ENCODE peak calls at places on chromosome 12, in ten cellular contexts. E is mucosa of descending colon, D is RWPE1, P is choroid plexus epithelial cell, F is GM20000, Z is psoas muscle, G is glutamatergic neuron, L is Calu3, U is astrocyte of the spinal cord, A is mesothelial cell of epicardium. S is an unnamed sample.

GRCh38 chr12:4829793-4830162 is 79.9 kb upstream of the KCNA1 start:
- DNase-seq in P (no peak), Z (no peak), D (no peak), L (no peak), E (no peak), G (peak), A (no peak), F (no peak), U (no peak), S (peak)

GRCh38 chr12:92624236-92624635 is 78.6 kb upstream of the PLEKHG7 start:
- DNase-seq in D (peak), P (peak), E (no peak), U (peak), L (no peak), A (no peak), Z (no peak), F (no peak), G (no peak), S (no peak)

GRCh38 chr12:12899530-12900380 is 8.4 kb downstream of the GPRC5A start:
- DNase-seq in U (peak), G (no peak), Z (peak), L (no peak), A (no peak), E (no peak), F (peak), D (peak), P (peak), S (peak)

GRCh38 chr12:2064078-2064507 is 11.3 kb downstream of the CACNA1C start:
- DNase-seq in P (peak), E (no peak), D (no peak), F (peak), U (peak), G (no peak), L (no peak), A (no peak), Z (no peak), S (peak)

GRCh38 chr12:71846322-71846940 is 6.9 kb downstream of the TBC1D15 start:
- DNase-seq in A (no peak), P (peak), E (no peak), G (no peak), F (no peak), L (peak), D (peak), U (peak), Z (no peak), S (no peak)

GRCh38 chr12:5656836-5657235 is 224.9 kb downstream of the NTF3 start:
- DNase-seq in L (no peak), D (no peak), P (no peak), G (no peak), E (no peak), U (no peak), Z (no peak), A (no peak), F (no peak), S (no peak)

GRCh38 chr12:50201987-50202521 is 34.9 kb upstream of the CERS5 start:
- DNase-seq in Z (no peak), G (no peak), D (peak), E (no peak), F (no peak), A (no peak), P (peak), U (peak), L (peak), S (no peak)

GRCh38 chr12:13523926-13524325 is 327.4 kb downstream of the EMP1 start:
- DNase-seq in L (no peak), G (no peak), D (no peak), Z (no peak), E (no peak), P (no peak), U (no peak), A (no peak), F (no peak), S (no peak)

GRCh38 chr12:121590476-121591143 is 9.8 kb upstream of the KDM2B start:
- DNase-seq in F (peak), D (peak), Z (peak), A (no peak), U (peak), L (no peak), G (no peak), P (peak), E (no peak), S (peak)

GRCh38 chr12:91043408-91043807 is 14.4 kb downstream of the KERA start:
- DNase-seq in A (no peak), D (no peak), F (no peak), P (no peak), G (no peak), L (no peak), U (no peak), Z (no peak), E (no peak), S (no peak)

GRCh38 chr12:7310070-7310469 is 6.2 kb downstream of the ACSM4 start:
- DNase-seq in P (no peak), U (no peak), Z (no peak), L (no peak), G (no peak), D (no peak), F (no peak), E (no peak), A (no peak), S (no peak)

GRCh38 chr12:52235001-52235760 is 2.1 kb downstream of the KRT7 start:
- DNase-seq in E (no peak), D (peak), G (no peak), F (peak), Z (no peak), L (peak), A (no peak), U (no peak), P (no peak), S (peak)

GRCh38 chr12:123982269-123982668 is 9.3 kb downstream of the ZNF664 start:
- DNase-seq in D (no peak), U (no peak), P (no peak), Z (no peak), E (no peak), L (no peak), G (no peak), F (no peak), A (no peak), S (no peak)

GRCh38 chr12:12210983-12211382 is 55.9 kb downstream of the LRP6 start:
- DNase-seq in Z (no peak), A (no peak), G (no peak), D (no peak), P (no peak), L (no peak), F (no peak), U (no peak), E (no peak), S (no peak)

GRCh38 chr12:47862157-47862556 is 42.5 kb upstream of the HDAC7 start:
- DNase-seq in D (no peak), E (no peak), L (no peak), F (no peak), U (no peak), A (no peak), P (no peak), Z (no peak), G (no peak), S (no peak)

GRCh38 chr12:3644103-3644502 is 108.8 kb downstream of the CRACR2A start:
- DNase-seq in A (no peak), G (no peak), L (no peak), D (no peak), F (no peak), U (no peak), Z (no peak), E (no peak), P (no peak), S (no peak)

GRCh38 chr12:71057330-71057729 is 100.5 kb downstream of the TSPAN8 start:
- DNase-seq in E (no peak), A (no peak), P (peak), Z (no peak), D (no peak), F (no peak), L (no peak), U (no peak), G (no peak), S (no peak)

GRCh38 chr12:542290-543113 is 82.8 kb downstream of the B4GALNT3 start:
- DNase-seq in P (no peak), L (no peak), G (peak), F (no peak), D (no peak), U (no peak), Z (no peak), A (no peak), E (peak), S (no peak)

GRCh38 chr12:4330203-4330602 is 9.2 kb downstream of the TIGAR start:
- DNase-seq in D (no peak), F (no peak), E (no peak), L (no peak), U (no peak), Z (no peak), P (no peak), A (no peak), G (no peak), S (no peak)

GRCh38 chr12:124165695-124166094 is 129.2 kb upstream of the RFLNA start:
- DNase-seq in A (no peak), P (no peak), U (no peak), L (no peak), Z (no peak), E (no peak), G (no peak), D (no peak), F (no peak), S (no peak)

GRCh38 chr12:15688202-15688736 is 100.9 kb downstream of the EPS8 start:
- DNase-seq in G (peak), F (no peak), L (peak), A (no peak), E (peak), Z (peak), U (peak), P (peak), D (no peak), S (no peak)

DNA sequence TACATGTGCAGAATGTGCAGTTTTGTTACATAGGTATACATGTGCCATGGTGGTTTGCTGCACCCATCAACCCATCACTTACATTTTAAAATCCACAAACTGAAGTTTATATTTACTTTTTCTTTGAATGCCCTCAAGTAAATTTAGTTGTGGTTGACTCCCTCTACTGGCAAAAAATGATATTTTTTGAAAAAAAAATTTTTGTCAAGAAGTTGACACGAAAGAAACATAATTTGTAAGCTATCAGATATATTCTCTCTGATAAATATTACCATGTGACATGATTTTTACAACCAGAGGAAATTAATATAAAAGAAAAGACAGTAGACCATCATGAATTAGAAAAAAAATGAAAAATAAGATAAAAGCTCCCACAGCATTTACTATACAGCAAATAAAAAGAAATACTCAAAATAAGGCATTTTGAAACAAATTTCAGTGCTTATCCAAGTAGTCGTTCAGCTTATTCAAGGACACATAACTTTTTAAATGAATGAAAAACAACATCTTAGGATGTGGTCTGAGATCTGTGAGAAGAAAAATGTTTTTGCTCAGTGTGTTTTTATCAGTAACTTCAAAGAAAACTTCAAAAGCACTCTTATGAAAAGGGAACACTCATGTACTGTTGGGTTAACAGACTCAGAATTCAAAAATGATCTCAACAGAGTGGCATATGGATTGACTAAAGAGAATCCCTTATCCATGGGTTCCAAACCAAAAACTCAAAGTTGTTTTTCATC is 30.0 kb upstream of the GRIP1 start:
- DNase-seq in G (no peak), F (no peak), L (no peak), P (peak), A (no peak), Z (no peak), U (peak), D (peak), E (no peak), S (no peak)
- TF ChIP-seq CTCF in G (peak), F (no peak), L (no peak), P (peak), A (peak), Z (no peak), U (peak), D (peak), E (no peak), S (no peak)

GRCh38 chr12:66036317-66036716 is 94.2 kb downstream of the LLPH start:
- DNase-seq in F (no peak), E (no peak), U (peak), G (no peak), P (peak), A (no peak), Z (peak), L (peak), D (peak), S (no peak)
- TF ChIP-seq CTCF in F (no peak), E (no peak), U (no peak), G (no peak), P (peak), A (no peak), Z (peak), L (no peak), D (no peak), S (no peak)

GRCh38 chr12:75951399-75952228 is 80.0 kb downstream of the PHLDA1 start:
- DNase-seq in Z (no peak), L (no peak), G (no peak), U (no peak), E (no peak), F (no peak), A (no peak), D (no peak), P (no peak), S (no peak)
- TF ChIP-seq CTCF in Z (no peak), L (no peak), G (no peak), U (no peak), E (no peak), F (no peak), A (no peak), D (no peak), P (no peak), S (no peak)

GRCh38 chr12:43444940-43445564 is 107.0 kb downstream of the ADAMTS20 start:
- DNase-seq in F (peak), U (peak), Z (no peak), G (peak), A (no peak), P (peak), D (peak), E (no peak), L (peak), S (peak)
- TF ChIP-seq CTCF in F (peak), U (peak), Z (peak), G (peak), A (peak), P (peak), D (peak), E (peak), L (peak), S (peak)

GRCh38 chr12:60112063-60112462 is 516.2 kb downstream of the SLC16A7 start:
- DNase-seq in Z (no peak), U (no peak), P (no peak), E (no peak), F (no peak), A (no peak), D (no peak), G (no peak), L (no peak), S (no peak)

GRCh38 chr12:60100852-60101251 is 505.0 kb downstream of the SLC16A7 start:
- DNase-seq in G (no peak), D (no peak), P (no peak), Z (no peak), A (no peak), E (no peak), U (no peak), F (no peak), L (peak), S (no peak)

GRCh38 chr12:60101715-60102114 is 505.9 kb downstream of the SLC16A7 start:
- DNase-seq in F (no peak), E (no peak), G (no peak), Z (no peak), P (peak), D (no peak), L (no peak), A (no peak), U (peak), S (no peak)

GRCh38 chr12:60107992-60108391 is 512.2 kb downstream of the SLC16A7 start:
- DNase-seq in D (no peak), E (no peak), P (no peak), A (no peak), G (no peak), Z (no peak), U (no peak), F (no peak), L (no peak), S (no peak)

DNA sequence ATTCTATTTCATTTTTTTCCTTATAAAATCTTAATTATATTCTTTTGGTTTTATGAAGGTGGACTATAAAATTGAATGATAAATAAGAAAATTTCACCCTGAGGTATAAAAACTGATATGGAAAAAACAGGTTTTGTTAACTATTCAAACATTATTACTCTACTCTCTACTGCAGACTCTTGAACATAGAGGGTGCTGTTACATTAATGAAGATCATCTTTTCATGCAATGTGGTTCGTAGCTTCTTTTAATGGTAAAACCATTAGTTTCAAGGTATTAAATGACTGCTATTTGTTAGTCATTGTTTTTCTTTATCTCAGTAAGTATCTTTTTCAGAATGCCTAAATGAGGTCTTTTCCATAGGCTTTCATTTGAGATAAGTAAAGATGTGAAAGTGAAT is 510.4 kb downstream of the SLC16A7 start:
- DNase-seq in P (peak), G (no peak), Z (no peak), E (no peak), U (peak), D (peak), L (no peak), F (no peak), A (no peak), S (no peak)
- TF ChIP-seq CTCF in P (peak), G (no peak), Z (no peak), E (no peak), U (peak), D (peak), L (no peak), F (no peak), A (no peak), S (no peak)